ENCODE peak calls at places on chromosomes 6 and 20, in four cellular contexts. One of them, this sample, is unnamed.

GRCh38 chr6:128305228-128305627 is 215.2 kb downstream of the PTPRK start:
- DNase-seq in neural progenitor cell: no peak
- DNase-seq in cardiac fibroblast: peak; percentile 43
- DNase-seq in fibroblast of the aortic adventitia: no peak
- DNase-seq in this sample: no peak

GRCh38 chr6:108222504-108222903 is 38.3 kb downstream of the SNX3 start:
- DNase-seq in neural progenitor cell: no peak
- DNase-seq in cardiac fibroblast: peak; percentile 28
- DNase-seq in fibroblast of the aortic adventitia: peak; percentile 14
- DNase-seq in this sample: no peak

GRCh38 chr6:111423055-111423633 is 59.9 kb downstream of the REV3L start:
- DNase-seq in neural progenitor cell: no peak
- DNase-seq in cardiac fibroblast: peak; percentile 39
- DNase-seq in fibroblast of the aortic adventitia: no peak
- DNase-seq in this sample: no peak

GRCh38 chr20:44342240-44342639 is 5.4 kb downstream of the R3HDML start:
- DNase-seq in neural progenitor cell: no peak
- DNase-seq in cardiac fibroblast: peak; percentile 9
- DNase-seq in fibroblast of the aortic adventitia: peak; percentile 12
- DNase-seq in this sample: no peak

GRCh38 chr6:155418017-155418749 is 37.5 kb downstream of the NOX3 start:
- DNase-seq in neural progenitor cell: peak; percentile 15
- DNase-seq in cardiac fibroblast: peak; percentile 83
- DNase-seq in fibroblast of the aortic adventitia: peak; percentile 79
- DNase-seq in this sample: peak; percentile 73

GRCh38 chr20:37810027-37810426 is 92.9 kb upstream of the VSTM2L start:
- DNase-seq in neural progenitor cell: no peak
- DNase-seq in cardiac fibroblast: no peak
- DNase-seq in fibroblast of the aortic adventitia: no peak
- DNase-seq in this sample: no peak

GRCh38 chr6:42276008-42276890 is 58.6 kb upstream of the MRPS10 start:
- DNase-seq in neural progenitor cell: no peak
- DNase-seq in cardiac fibroblast: peak; percentile 81
- DNase-seq in fibroblast of the aortic adventitia: peak; percentile 83
- DNase-seq in this sample: no peak

GRCh38 chr20:53949319-53949839 is 121.0 kb downstream of the BCAS1 start:
- DNase-seq in neural progenitor cell: no peak
- DNase-seq in cardiac fibroblast: peak; percentile 94
- DNase-seq in fibroblast of the aortic adventitia: peak; percentile 91
- DNase-seq in this sample: peak; percentile 72

GRCh38 chr6:35297541-35298481 is at the start of gene DEF6:
- DNase-seq in neural progenitor cell: peak; percentile 90
- DNase-seq in cardiac fibroblast: peak; percentile 79
- DNase-seq in fibroblast of the aortic adventitia: peak; percentile 69
- DNase-seq in this sample: peak; percentile 91

GRCh38 chr20:34570859-34571306 is 12.4 kb downstream of the MAP1LC3A start:
- DNase-seq in neural progenitor cell: no peak
- DNase-seq in cardiac fibroblast: peak; percentile 77
- DNase-seq in fibroblast of the aortic adventitia: peak; percentile 53
- DNase-seq in this sample: no peak

DNA sequence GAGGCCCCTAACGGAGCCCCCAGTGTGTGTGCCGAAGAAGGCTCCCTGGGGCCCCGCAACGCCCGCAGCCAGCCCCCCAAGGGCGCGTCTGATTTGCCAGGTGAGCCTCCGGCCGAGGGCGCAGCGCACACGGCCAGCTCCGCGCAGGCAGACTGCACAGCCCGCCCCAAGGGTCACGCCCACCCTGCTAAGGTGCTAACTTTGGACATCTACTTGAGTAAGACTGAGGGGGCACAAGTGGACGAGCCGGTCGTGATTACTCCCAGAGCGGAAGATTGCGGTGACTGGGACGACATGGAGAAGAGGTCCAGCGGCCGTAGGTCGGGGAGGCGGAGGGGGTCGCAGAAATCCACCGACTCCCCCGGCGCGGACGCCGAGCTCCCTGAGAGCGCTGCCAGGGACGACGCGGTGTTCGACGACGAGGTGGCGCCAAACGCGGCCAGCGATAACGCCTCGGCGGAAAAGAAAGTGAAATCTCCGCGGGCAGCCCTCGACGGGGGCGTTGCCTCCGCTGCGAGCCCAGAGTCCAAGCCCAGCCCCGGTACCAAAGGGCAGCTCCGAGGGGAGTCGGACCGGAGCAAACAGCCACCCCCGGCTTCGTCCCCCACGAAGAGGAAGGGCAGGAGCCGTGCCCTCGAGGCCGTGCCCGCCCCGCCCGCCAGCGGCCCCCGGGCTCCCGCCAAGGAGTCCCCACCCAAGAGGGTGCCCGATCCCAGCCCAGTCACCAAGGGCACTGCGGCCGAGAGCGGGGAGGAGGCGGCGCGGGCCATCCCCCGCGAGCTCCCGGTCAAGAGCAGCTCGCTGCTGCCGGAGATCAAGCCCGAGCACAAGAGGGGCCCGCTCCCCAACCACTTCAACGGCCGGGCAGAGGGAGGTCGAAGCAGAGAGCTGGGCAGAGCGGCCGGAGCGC is 117.0 kb downstream of the RTN4IP1 start:
- DNase-seq in neural progenitor cell: peak; percentile 73
- DNase-seq in cardiac fibroblast: peak; percentile 52
- DNase-seq in fibroblast of the aortic adventitia: peak; percentile 59
- DNase-seq in this sample: peak; percentile 75
- TF ChIP-seq CTCF in neural progenitor cell: peak; percentile 27
- TF ChIP-seq CTCF in cardiac fibroblast: peak; percentile 34
- TF ChIP-seq CTCF in fibroblast of the aortic adventitia: peak; percentile 40
- TF ChIP-seq CTCF in this sample: no peak

GRCh38 chr6:137590684-137591083 is 96.5 kb upstream of the OLIG3 start:
- DNase-seq in neural progenitor cell: no peak
- DNase-seq in cardiac fibroblast: no peak
- DNase-seq in fibroblast of the aortic adventitia: no peak
- DNase-seq in this sample: no peak

GRCh38 chr6:137588472-137588871 is 94.3 kb upstream of the OLIG3 start:
- DNase-seq in neural progenitor cell: no peak
- DNase-seq in cardiac fibroblast: no peak
- DNase-seq in fibroblast of the aortic adventitia: no peak
- DNase-seq in this sample: no peak

GRCh38 chr6:137589067-137589848 is 95.1 kb upstream of the OLIG3 start:
- DNase-seq in neural progenitor cell: peak; percentile 71
- DNase-seq in cardiac fibroblast: peak; percentile 72
- DNase-seq in fibroblast of the aortic adventitia: peak; percentile 28
- DNase-seq in this sample: peak; percentile 10
- TF ChIP-seq CTCF in neural progenitor cell: peak; percentile 67
- TF ChIP-seq CTCF in cardiac fibroblast: peak; percentile 67
- TF ChIP-seq CTCF in fibroblast of the aortic adventitia: peak; percentile 37
- TF ChIP-seq CTCF in this sample: peak; percentile 27

DNA sequence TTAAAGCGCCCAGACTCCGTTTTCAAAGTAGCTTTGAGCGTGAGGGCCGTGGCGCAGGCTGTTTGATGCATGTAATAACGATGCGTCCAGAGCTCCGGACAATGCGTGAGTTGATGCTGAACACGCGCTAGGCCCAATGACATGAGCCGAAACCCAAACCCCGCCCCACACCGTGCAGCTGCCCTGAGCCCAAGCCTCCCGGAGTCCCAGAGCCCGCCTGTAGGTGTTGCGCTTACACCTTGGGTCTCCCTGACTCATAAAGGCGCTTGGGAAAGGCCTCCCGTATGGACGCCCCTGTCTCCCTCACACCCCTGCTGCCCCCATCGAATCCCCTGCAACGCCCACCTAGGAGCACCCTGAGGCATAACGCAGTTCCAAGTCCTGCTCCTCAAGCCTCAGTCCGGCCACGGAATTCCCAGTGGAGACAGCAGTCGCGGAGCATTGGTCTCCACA is 87.6 kb downstream of the ERMARD start:
- DNase-seq in neural progenitor cell: no peak
- DNase-seq in cardiac fibroblast: no peak
- DNase-seq in fibroblast of the aortic adventitia: no peak
- DNase-seq in this sample: no peak
- TF ChIP-seq CTCF in neural progenitor cell: no peak
- TF ChIP-seq CTCF in cardiac fibroblast: no peak
- TF ChIP-seq CTCF in fibroblast of the aortic adventitia: no peak
- TF ChIP-seq CTCF in this sample: no peak

GRCh38 chr6:31729515-31729978 is 448 bp upstream of the DDAH2 start:
- DNase-seq in neural progenitor cell: peak; percentile 97
- DNase-seq in cardiac fibroblast: peak; percentile 94
- DNase-seq in fibroblast of the aortic adventitia: peak; percentile 93
- DNase-seq in this sample: peak; percentile 88
- TF ChIP-seq CTCF in neural progenitor cell: peak; percentile 88
- TF ChIP-seq CTCF in cardiac fibroblast: no peak
- TF ChIP-seq CTCF in fibroblast of the aortic adventitia: no peak
- TF ChIP-seq CTCF in this sample: no peak

GRCh38 chr6:159306134-159306537 is 136.9 kb downstream of the FNDC1 start:
- DNase-seq in neural progenitor cell: no peak
- DNase-seq in cardiac fibroblast: no peak
- DNase-seq in fibroblast of the aortic adventitia: no peak
- DNase-seq in this sample: no peak
- TF ChIP-seq CTCF in neural progenitor cell: no peak
- TF ChIP-seq CTCF in cardiac fibroblast: no peak
- TF ChIP-seq CTCF in fibroblast of the aortic adventitia: no peak
- TF ChIP-seq CTCF in this sample: no peak

DNA sequence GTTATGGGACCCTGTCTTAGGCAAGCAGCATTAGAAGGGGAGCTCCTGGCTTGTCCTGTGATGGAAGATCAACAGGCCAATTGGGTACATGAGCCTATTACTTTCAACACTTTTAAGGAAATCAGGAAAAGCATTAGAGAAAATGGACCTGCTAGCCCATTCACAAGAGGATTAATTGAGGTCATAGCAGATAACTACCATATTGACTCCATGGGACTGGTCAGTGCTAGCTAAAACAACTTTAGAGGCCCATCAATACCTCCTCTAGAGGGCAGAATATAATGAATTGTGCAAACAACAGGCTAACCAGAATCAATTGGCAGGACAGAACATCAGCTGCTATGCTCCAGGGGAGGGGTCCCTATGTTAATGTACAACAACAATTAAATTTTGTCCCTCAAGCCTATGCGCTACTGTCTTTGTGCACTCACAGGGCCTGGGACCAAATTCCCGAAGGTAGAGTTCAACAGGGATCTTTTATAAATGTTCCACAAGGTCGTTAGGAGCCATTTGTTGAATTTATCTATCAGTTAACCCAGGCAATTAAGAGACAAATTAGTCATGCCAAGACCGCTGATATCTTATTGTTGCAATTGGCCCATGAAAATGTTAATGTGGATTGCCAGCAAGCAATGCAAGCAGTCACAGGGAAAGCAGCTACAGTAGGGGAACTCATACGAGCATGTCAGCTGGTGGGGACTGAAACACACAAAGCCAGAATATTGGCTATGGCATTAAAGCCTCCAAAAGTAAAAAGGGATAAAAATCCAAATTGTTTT is 106.6 kb upstream of the BTN3A2 start:
- DNase-seq in neural progenitor cell: peak; percentile 39
- DNase-seq in cardiac fibroblast: no peak
- DNase-seq in fibroblast of the aortic adventitia: no peak
- DNase-seq in this sample: peak; percentile 24
- TF ChIP-seq CTCF in neural progenitor cell: peak; percentile 46
- TF ChIP-seq CTCF in cardiac fibroblast: peak; percentile 15
- TF ChIP-seq CTCF in fibroblast of the aortic adventitia: peak; percentile 3
- TF ChIP-seq CTCF in this sample: peak; percentile 16

GRCh38 chr20:41178495-41178894 is 41.2 kb downstream of the PLCG1 start:
- DNase-seq in neural progenitor cell: no peak
- DNase-seq in cardiac fibroblast: no peak
- DNase-seq in fibroblast of the aortic adventitia: no peak
- DNase-seq in this sample: no peak

GRCh38 chr20:41177636-41178035 is 40.3 kb downstream of the PLCG1 start:
- DNase-seq in neural progenitor cell: no peak
- DNase-seq in cardiac fibroblast: peak; percentile 94
- DNase-seq in fibroblast of the aortic adventitia: peak; percentile 93
- DNase-seq in this sample: peak; percentile 80

GRCh38 chr20:41179961-41180360 is 42.6 kb downstream of the PLCG1 start:
- DNase-seq in neural progenitor cell: no peak
- DNase-seq in cardiac fibroblast: no peak
- DNase-seq in fibroblast of the aortic adventitia: no peak
- DNase-seq in this sample: no peak

GRCh38 chr20:41180599-41181333 is 43.4 kb downstream of the PLCG1 start:
- DNase-seq in neural progenitor cell: no peak
- DNase-seq in cardiac fibroblast: no peak
- DNase-seq in fibroblast of the aortic adventitia: no peak
- DNase-seq in this sample: no peak

DNA sequence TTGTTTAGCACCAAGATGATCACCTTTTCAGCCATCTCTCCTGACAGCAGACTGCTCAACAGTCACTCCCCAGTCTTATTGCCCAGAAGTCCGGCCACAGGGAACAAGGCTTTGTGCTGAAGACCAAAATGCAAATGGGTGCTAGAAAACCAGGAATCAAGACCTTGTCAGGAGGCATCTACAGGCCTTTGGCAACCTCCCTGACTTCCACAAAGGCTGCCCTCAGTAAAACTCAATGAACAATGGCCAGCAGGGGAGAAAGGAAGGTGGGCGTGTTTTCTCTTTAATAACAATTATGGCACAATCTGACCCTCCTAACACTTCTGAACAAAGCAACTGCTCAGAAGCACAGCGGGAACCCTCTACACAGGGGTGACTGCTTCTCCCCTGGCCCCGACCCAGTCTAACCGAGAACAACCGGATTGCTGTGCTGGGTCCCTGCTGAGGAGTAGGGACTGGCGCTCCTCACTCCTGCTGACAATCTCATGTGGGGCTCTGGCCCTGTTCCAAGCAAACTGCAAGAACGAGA is 41.6 kb downstream of the PLCG1 start:
- DNase-seq in neural progenitor cell: peak; percentile 23
- DNase-seq in cardiac fibroblast: no peak
- DNase-seq in fibroblast of the aortic adventitia: no peak
- DNase-seq in this sample: no peak
- TF ChIP-seq CTCF in neural progenitor cell: no peak
- TF ChIP-seq CTCF in cardiac fibroblast: no peak
- TF ChIP-seq CTCF in fibroblast of the aortic adventitia: no peak
- TF ChIP-seq CTCF in this sample: no peak

GRCh38 chr6:163797313-163797712 is 382.8 kb downstream of the QKI start:
- DNase-seq in neural progenitor cell: no peak
- DNase-seq in cardiac fibroblast: no peak
- DNase-seq in fibroblast of the aortic adventitia: no peak
- DNase-seq in this sample: no peak
- TF ChIP-seq CTCF in neural progenitor cell: no peak
- TF ChIP-seq CTCF in cardiac fibroblast: no peak
- TF ChIP-seq CTCF in fibroblast of the aortic adventitia: no peak
- TF ChIP-seq CTCF in this sample: no peak

DNA sequence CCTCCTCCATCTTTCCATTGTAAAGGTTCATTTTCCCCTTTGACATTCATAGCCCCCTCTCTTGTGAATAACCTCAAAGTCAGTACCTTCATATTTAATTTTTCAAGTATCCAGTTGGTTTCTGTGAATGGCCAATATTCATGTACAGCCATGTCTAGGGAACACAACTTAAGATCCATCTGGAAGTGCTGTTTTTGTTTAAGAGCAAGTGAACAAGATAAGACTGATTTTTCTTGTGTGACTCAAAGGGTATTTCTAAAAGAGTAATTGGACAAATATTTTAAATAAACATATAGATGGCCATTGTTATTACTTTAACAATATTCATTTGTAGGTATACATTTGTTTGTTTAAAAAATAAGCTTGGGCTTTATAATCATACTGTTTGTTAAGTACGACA is 92.9 kb downstream of the RTN4IP1 start:
- DNase-seq in neural progenitor cell: no peak
- DNase-seq in cardiac fibroblast: no peak
- DNase-seq in fibroblast of the aortic adventitia: peak; percentile 41
- DNase-seq in this sample: no peak
- TF ChIP-seq CTCF in neural progenitor cell: no peak
- TF ChIP-seq CTCF in cardiac fibroblast: no peak
- TF ChIP-seq CTCF in fibroblast of the aortic adventitia: no peak
- TF ChIP-seq CTCF in this sample: no peak

This sample was measured in MCF 10A.